ENCODE peak calls at places on chromosomes 5 and 9, in eight cellular contexts. One of them, this sample, is unnamed.

GRCh38 chr5:117982691-117983090 is 1005.7 kb downstream of the DTWD2 start:
- DNase-seq in activated naive CD8-positive, alpha-beta T cell treated with anti-CD3 and anti-CD28 coated beads, Interleukin-2, amount 50 U/mL, for 24 hours: no peak
- DNase-seq in GM10248: no peak
- DNase-seq in NCI-H1694 treated with DMSO at 0.1 percent for 48 hours: no peak
- DNase-seq in stimulated activated CD4-positive, alpha-beta T cell treated with anti-CD3 and anti-CD28 coated beads, Interleukin-1b, Interleukin-23, amount 100 ng/mL, for 4 hours: no peak
- DNase-seq in activated T-cell treated with anti-CD3 and anti-CD28 coated beads for 1 hour: no peak
- DNase-seq in SHP77: no peak
- DNase-seq in GDM1: no peak
- DNase-seq in this sample: peak; percentile 33

GRCh38 chr9:978117-978830 is 1.8 kb downstream of the DMRT3 start:
- DNase-seq in activated naive CD8-positive, alpha-beta T cell treated with anti-CD3 and anti-CD28 coated beads, Interleukin-2, amount 50 U/mL, for 24 hours: no peak
- DNase-seq in GM10248: no peak
- DNase-seq in NCI-H1694 treated with DMSO at 0.1 percent for 48 hours: no peak
- DNase-seq in stimulated activated CD4-positive, alpha-beta T cell treated with anti-CD3 and anti-CD28 coated beads, Interleukin-1b, Interleukin-23, amount 100 ng/mL, for 4 hours: no peak
- DNase-seq in activated T-cell treated with anti-CD3 and anti-CD28 coated beads for 1 hour: no peak
- DNase-seq in SHP77: no peak
- DNase-seq in GDM1: no peak
- DNase-seq in this sample: no peak

GRCh38 chr5:74017786-74018211 is 391.8 kb downstream of the ARHGEF28 start:
- DNase-seq in activated naive CD8-positive, alpha-beta T cell treated with anti-CD3 and anti-CD28 coated beads, Interleukin-2, amount 50 U/mL, for 24 hours: no peak
- DNase-seq in GM10248: no peak
- DNase-seq in NCI-H1694 treated with DMSO at 0.1 percent for 48 hours: no peak
- DNase-seq in stimulated activated CD4-positive, alpha-beta T cell treated with anti-CD3 and anti-CD28 coated beads, Interleukin-1b, Interleukin-23, amount 100 ng/mL, for 4 hours: no peak
- DNase-seq in activated T-cell treated with anti-CD3 and anti-CD28 coated beads for 1 hour: no peak
- DNase-seq in SHP77: no peak
- DNase-seq in GDM1: no peak
- DNase-seq in this sample: peak; percentile 1

GRCh38 chr9:16213781-16214515 is 656.5 kb downstream of the BNC2 start:
- DNase-seq in activated naive CD8-positive, alpha-beta T cell treated with anti-CD3 and anti-CD28 coated beads, Interleukin-2, amount 50 U/mL, for 24 hours: no peak
- DNase-seq in GM10248: no peak
- DNase-seq in NCI-H1694 treated with DMSO at 0.1 percent for 48 hours: no peak
- DNase-seq in stimulated activated CD4-positive, alpha-beta T cell treated with anti-CD3 and anti-CD28 coated beads, Interleukin-1b, Interleukin-23, amount 100 ng/mL, for 4 hours: no peak
- DNase-seq in activated T-cell treated with anti-CD3 and anti-CD28 coated beads for 1 hour: no peak
- DNase-seq in SHP77: no peak
- DNase-seq in GDM1: no peak
- DNase-seq in this sample: no peak

GRCh38 chr5:57082441-57083067 is 91.3 kb upstream of the GPBP1 start:
- DNase-seq in activated naive CD8-positive, alpha-beta T cell treated with anti-CD3 and anti-CD28 coated beads, Interleukin-2, amount 50 U/mL, for 24 hours: no peak
- DNase-seq in GM10248: no peak
- DNase-seq in NCI-H1694 treated with DMSO at 0.1 percent for 48 hours: no peak
- DNase-seq in stimulated activated CD4-positive, alpha-beta T cell treated with anti-CD3 and anti-CD28 coated beads, Interleukin-1b, Interleukin-23, amount 100 ng/mL, for 4 hours: no peak
- DNase-seq in activated T-cell treated with anti-CD3 and anti-CD28 coated beads for 1 hour: no peak
- DNase-seq in SHP77: no peak
- DNase-seq in GDM1: no peak
- DNase-seq in this sample: no peak

GRCh38 chr9:120482424-120483186 is 97.4 kb downstream of the CDK5RAP2 start:
- DNase-seq in activated naive CD8-positive, alpha-beta T cell treated with anti-CD3 and anti-CD28 coated beads, Interleukin-2, amount 50 U/mL, for 24 hours: no peak
- DNase-seq in GM10248: no peak
- DNase-seq in NCI-H1694 treated with DMSO at 0.1 percent for 48 hours: no peak
- DNase-seq in stimulated activated CD4-positive, alpha-beta T cell treated with anti-CD3 and anti-CD28 coated beads, Interleukin-1b, Interleukin-23, amount 100 ng/mL, for 4 hours: no peak
- DNase-seq in activated T-cell treated with anti-CD3 and anti-CD28 coated beads for 1 hour: no peak
- DNase-seq in SHP77: no peak
- DNase-seq in GDM1: no peak
- DNase-seq in this sample: peak; percentile 53

GRCh38 chr9:135184661-135185459 is 97.4 kb downstream of the OLFM1 start:
- DNase-seq in activated naive CD8-positive, alpha-beta T cell treated with anti-CD3 and anti-CD28 coated beads, Interleukin-2, amount 50 U/mL, for 24 hours: no peak
- DNase-seq in GM10248: no peak
- DNase-seq in NCI-H1694 treated with DMSO at 0.1 percent for 48 hours: no peak
- DNase-seq in stimulated activated CD4-positive, alpha-beta T cell treated with anti-CD3 and anti-CD28 coated beads, Interleukin-1b, Interleukin-23, amount 100 ng/mL, for 4 hours: no peak
- DNase-seq in activated T-cell treated with anti-CD3 and anti-CD28 coated beads for 1 hour: no peak
- DNase-seq in SHP77: no peak
- DNase-seq in GDM1: no peak
- DNase-seq in this sample: no peak

GRCh38 chr9:88418715-88419540 is 30.7 kb downstream of the SPIN1 start:
- DNase-seq in activated naive CD8-positive, alpha-beta T cell treated with anti-CD3 and anti-CD28 coated beads, Interleukin-2, amount 50 U/mL, for 24 hours: peak; percentile 2
- DNase-seq in GM10248: no peak
- DNase-seq in NCI-H1694 treated with DMSO at 0.1 percent for 48 hours: no peak
- DNase-seq in stimulated activated CD4-positive, alpha-beta T cell treated with anti-CD3 and anti-CD28 coated beads, Interleukin-1b, Interleukin-23, amount 100 ng/mL, for 4 hours: no peak
- DNase-seq in activated T-cell treated with anti-CD3 and anti-CD28 coated beads for 1 hour: no peak
- DNase-seq in SHP77: no peak
- DNase-seq in GDM1: no peak
- DNase-seq in this sample: no peak

GRCh38 chr5:14265574-14265973 is 122.4 kb downstream of the TRIO start:
- DNase-seq in activated naive CD8-positive, alpha-beta T cell treated with anti-CD3 and anti-CD28 coated beads, Interleukin-2, amount 50 U/mL, for 24 hours: no peak
- DNase-seq in GM10248: no peak
- DNase-seq in NCI-H1694 treated with DMSO at 0.1 percent for 48 hours: no peak
- DNase-seq in stimulated activated CD4-positive, alpha-beta T cell treated with anti-CD3 and anti-CD28 coated beads, Interleukin-1b, Interleukin-23, amount 100 ng/mL, for 4 hours: no peak
- DNase-seq in activated T-cell treated with anti-CD3 and anti-CD28 coated beads for 1 hour: no peak
- DNase-seq in SHP77: no peak
- DNase-seq in GDM1: no peak
- DNase-seq in this sample: no peak

This sample was measured in cerebellum.